ENCODE peak calls at places on chromosomes 7 and 10, in four cellular contexts. One of them, this sample, is unnamed.

GRCh38 chr10:51425431-51425830 is 274.0 kb downstream of the CSTF2T start:
- DNase-seq in body of pancreas: no peak
- DNase-seq in H9: no peak
- DNase-seq in sigmoid colon: no peak
- DNase-seq in this sample: no peak

GRCh38 chr7:96989859-96990317 is 15.5 kb upstream of the DLX6 start:
- DNase-seq in H9: no peak
- DNase-seq in body of pancreas: no peak
- DNase-seq in sigmoid colon: no peak
- DNase-seq in this sample: no peak

GRCh38 chr10:80509403-80510161 is 28.1 kb upstream of the SH2D4B start:
- DNase-seq in sigmoid colon: peak
- DNase-seq in H9: no peak
- DNase-seq in body of pancreas: no peak
- DNase-seq in this sample: no peak

GRCh38 chr10:44647877-44648542 is 263.1 kb upstream of the CXCL12 start:
- DNase-seq in H9: no peak
- DNase-seq in body of pancreas: peak
- DNase-seq in sigmoid colon: no peak
- DNase-seq in this sample: no peak

GRCh38 chr10:32988604-32989003 is 30.6 kb upstream of the ITGB1 start:
- DNase-seq in sigmoid colon: no peak
- DNase-seq in H9: no peak
- DNase-seq in body of pancreas: no peak
- DNase-seq in this sample: no peak

GRCh38 chr10:73956476-73957338 is 41.2 kb upstream of the VCL start:
- DNase-seq in H9: no peak
- DNase-seq in sigmoid colon: no peak
- DNase-seq in body of pancreas: no peak
- DNase-seq in this sample: peak

GRCh38 chr10:34802692-34803091 is 12.4 kb downstream of the PARD3 start:
- DNase-seq in sigmoid colon: no peak
- DNase-seq in body of pancreas: no peak
- DNase-seq in H9: no peak
- DNase-seq in this sample: no peak

GRCh38 chr7:90067171-90067570 is 87.1 kb upstream of the STEAP1 start:
- DNase-seq in H9: no peak
- DNase-seq in body of pancreas: no peak
- DNase-seq in sigmoid colon: no peak
- DNase-seq in this sample: no peak

GRCh38 chr7:34281260-34281659 is 375.9 kb downstream of the BMPER start:
- DNase-seq in body of pancreas: no peak
- DNase-seq in sigmoid colon: no peak
- DNase-seq in H9: no peak
- DNase-seq in this sample: no peak

GRCh38 chr7:8724080-8724718 is 290.8 kb downstream of the NXPH1 start:
- DNase-seq in sigmoid colon: no peak
- DNase-seq in H9: peak
- DNase-seq in body of pancreas: peak
- DNase-seq in this sample: no peak

GRCh38 chr10:111277685-111278084 is 200.9 kb downstream of the ADRA2A start:
- DNase-seq in body of pancreas: no peak
- DNase-seq in H9: no peak
- DNase-seq in sigmoid colon: no peak
- DNase-seq in this sample: no peak

GRCh38 chr7:148858489-148858888 is 25.6 kb downstream of the EZH2 start:
- DNase-seq in H9: no peak
- DNase-seq in sigmoid colon: no peak
- DNase-seq in body of pancreas: no peak
- DNase-seq in this sample: no peak

GRCh38 chr10:48455392-48456151 is 149.1 kb downstream of the MAPK8 start:
- DNase-seq in sigmoid colon: peak
- DNase-seq in body of pancreas: no peak
- DNase-seq in H9: peak
- DNase-seq in this sample: peak

GRCh38 chr10:117341061-117341460 is 34.2 kb downstream of the PDZD8 start:
- DNase-seq in sigmoid colon: no peak
- DNase-seq in H9: no peak
- DNase-seq in body of pancreas: no peak
- DNase-seq in this sample: no peak

GRCh38 chr10:72088879-72089585 is 681 bp upstream of the SPOCK2 start:
- DNase-seq in sigmoid colon: no peak
- DNase-seq in H9: peak
- DNase-seq in body of pancreas: no peak
- DNase-seq in this sample: no peak

GRCh38 chr10:105269011-105269410 is 627.9 kb downstream of the SORCS3 start:
- DNase-seq in H9: no peak
- DNase-seq in sigmoid colon: no peak
- DNase-seq in body of pancreas: no peak
- DNase-seq in this sample: no peak

GRCh38 chr7:45155357-45155900 is 2.2 kb upstream of the RAMP3 start:
- DNase-seq in body of pancreas: no peak
- DNase-seq in sigmoid colon: peak
- DNase-seq in H9: no peak
- DNase-seq in this sample: no peak

GRCh38 chr7:46080595-46081159 is 159.6 kb upstream of the IGFBP3 start:
- DNase-seq in sigmoid colon: no peak
- DNase-seq in body of pancreas: no peak
- DNase-seq in H9: no peak
- DNase-seq in this sample: no peak

GRCh38 chr10:47245731-47246350 is 54.2 kb upstream of the GDF10 start:
- DNase-seq in H9: peak
- DNase-seq in sigmoid colon: peak
- DNase-seq in body of pancreas: no peak
- DNase-seq in this sample: no peak

GRCh38 chr7:103425177-103425576 is 20.8 kb downstream of the SLC26A5 start:
- DNase-seq in H9: no peak
- DNase-seq in sigmoid colon: no peak
- DNase-seq in body of pancreas: no peak
- DNase-seq in this sample: no peak

GRCh38 chr10:131847241-131847783 is 53.5 kb upstream of the PPP2R2D start:
- DNase-seq in H9: peak
- DNase-seq in body of pancreas: no peak
- DNase-seq in sigmoid colon: no peak
- DNase-seq in this sample: no peak

GRCh38 chr7:107712906-107713305 is 31.0 kb upstream of the CBLL1 start:
- DNase-seq in H9: no peak
- DNase-seq in sigmoid colon: no peak
- DNase-seq in body of pancreas: no peak
- DNase-seq in this sample: no peak

GRCh38 chr10:20962165-20962564 is 65.1 kb upstream of the NEBL start:
- DNase-seq in body of pancreas: no peak
- DNase-seq in H9: no peak
- DNase-seq in sigmoid colon: no peak
- DNase-seq in this sample: no peak

GRCh38 chr10:110600487-110601101 is 33.1 kb downstream of the SMC3 start:
- DNase-seq in body of pancreas: peak
- DNase-seq in sigmoid colon: no peak
- DNase-seq in H9: peak
- DNase-seq in this sample: no peak

GRCh38 chr7:41189866-41190265 is 513.0 kb downstream of the INHBA start:
- DNase-seq in body of pancreas: no peak
- DNase-seq in sigmoid colon: no peak
- DNase-seq in H9: no peak
- DNase-seq in this sample: no peak

GRCh38 chr10:44393834-44394547 is 9.1 kb upstream of the CXCL12 start:
- DNase-seq in sigmoid colon: no peak
- DNase-seq in body of pancreas: no peak
- DNase-seq in H9: no peak
- DNase-seq in this sample: no peak

GRCh38 chr7:138449580-138449979 is 10.5 kb upstream of the TRIM24 start:
- DNase-seq in sigmoid colon: no peak
- DNase-seq in body of pancreas: no peak
- DNase-seq in H9: peak
- DNase-seq in this sample: no peak

GRCh38 chr10:96833220-96834001 is 1.3 kb downstream of the LCOR start:
- DNase-seq in sigmoid colon: peak
- DNase-seq in body of pancreas: peak
- DNase-seq in H9: peak
- DNase-seq in this sample: peak

GRCh38 chr7:3974329-3974728 is 673.3 kb downstream of the SDK1 start:
- DNase-seq in body of pancreas: no peak
- DNase-seq in H9: no peak
- DNase-seq in sigmoid colon: no peak
- DNase-seq in this sample: no peak

GRCh38 chr7:66529889-66530615 is 98.6 kb upstream of the KCTD7 start:
- DNase-seq in body of pancreas: no peak
- DNase-seq in sigmoid colon: no peak
- DNase-seq in H9: no peak
- DNase-seq in this sample: no peak

DNA sequence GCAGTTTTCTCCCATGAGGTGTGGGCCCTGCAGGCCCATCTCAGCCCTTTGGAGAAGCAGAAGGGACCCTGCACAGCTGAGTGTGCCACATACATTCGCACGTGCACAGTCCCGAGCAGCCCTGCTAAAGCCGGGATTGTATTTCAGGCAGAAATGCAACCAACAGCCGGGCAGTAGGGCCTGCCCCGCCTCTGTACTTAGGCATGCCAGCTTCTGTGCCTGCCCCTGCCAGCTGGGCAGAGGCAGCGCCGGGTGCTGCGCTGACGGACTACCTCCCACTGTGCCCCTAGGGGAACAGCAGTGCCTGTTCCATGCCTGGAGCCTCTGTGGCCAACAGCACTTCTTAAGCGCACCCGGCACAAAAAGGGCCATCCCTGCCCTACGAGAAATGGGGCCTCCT is 170.3 kb downstream of the NEURL1 start:
- DNase-seq in body of pancreas: peak
- DNase-seq in H9: no peak
- DNase-seq in sigmoid colon: peak
- DNase-seq in this sample: no peak
- TF ChIP-seq CTCF in body of pancreas: no peak
- TF ChIP-seq CTCF in H9: no peak
- TF ChIP-seq CTCF in sigmoid colon: no peak
- TF ChIP-seq CTCF in this sample: no peak

GRCh38 chr7:99531354-99531765 is 20.6 kb downstream of the FAM200A start:
- DNase-seq in H9: no peak
- DNase-seq in sigmoid colon: no peak
- DNase-seq in body of pancreas: no peak
- DNase-seq in this sample: no peak

GRCh38 chr7:99521399-99521798 is 16.9 kb downstream of the ZKSCAN5 start:
- DNase-seq in body of pancreas: no peak
- DNase-seq in H9: no peak
- DNase-seq in sigmoid colon: no peak
- DNase-seq in this sample: no peak

DNA sequence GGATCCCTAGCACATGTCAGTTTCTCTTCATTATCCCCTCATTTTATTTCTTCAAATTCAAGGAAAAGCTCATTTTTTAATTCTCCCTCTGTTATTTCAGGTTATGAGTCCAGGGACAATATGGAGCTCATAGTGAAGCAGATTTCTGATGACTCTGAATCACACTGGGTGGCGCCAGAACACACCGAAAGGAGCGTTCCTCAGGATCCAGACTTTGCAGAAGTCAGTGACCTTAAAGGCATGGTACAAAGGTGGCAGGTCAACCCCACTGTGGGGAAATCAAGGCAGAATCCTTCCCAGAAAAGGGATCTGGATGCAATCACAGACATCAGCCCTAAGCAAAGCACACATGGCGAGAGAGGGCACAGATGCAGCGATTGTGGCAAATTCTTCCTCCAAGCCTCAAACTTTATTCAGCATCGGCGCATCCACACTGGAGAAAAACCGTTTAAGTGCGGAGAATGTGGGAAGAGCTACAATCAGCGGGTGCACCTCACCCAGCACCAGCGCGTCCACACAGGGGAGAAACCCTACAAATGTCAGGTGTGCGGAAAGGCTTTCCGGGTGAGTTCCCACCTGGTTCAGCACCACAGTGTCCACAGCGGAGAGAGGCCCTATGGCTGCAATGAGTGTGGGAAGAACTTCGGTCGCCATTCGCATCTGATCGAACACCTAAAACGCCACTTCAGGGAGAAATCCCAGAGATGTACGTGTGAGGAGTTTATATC is 21.4 kb downstream of the ZKSCAN5 start:
- DNase-seq in H9: no peak
- DNase-seq in body of pancreas: no peak
- DNase-seq in sigmoid colon: no peak
- DNase-seq in this sample: no peak
- TF ChIP-seq CTCF in H9: peak
- TF ChIP-seq CTCF in body of pancreas: no peak
- TF ChIP-seq CTCF in sigmoid colon: no peak
- TF ChIP-seq CTCF in this sample: no peak

GRCh38 chr10:14050598-14050997 is 280.1 kb downstream of the FRMD4A start:
- DNase-seq in sigmoid colon: no peak
- DNase-seq in H9: no peak
- DNase-seq in body of pancreas: no peak
- DNase-seq in this sample: no peak
- TF ChIP-seq CTCF in sigmoid colon: no peak
- TF ChIP-seq CTCF in H9: no peak
- TF ChIP-seq CTCF in body of pancreas: no peak
- TF ChIP-seq CTCF in this sample: no peak

DNA sequence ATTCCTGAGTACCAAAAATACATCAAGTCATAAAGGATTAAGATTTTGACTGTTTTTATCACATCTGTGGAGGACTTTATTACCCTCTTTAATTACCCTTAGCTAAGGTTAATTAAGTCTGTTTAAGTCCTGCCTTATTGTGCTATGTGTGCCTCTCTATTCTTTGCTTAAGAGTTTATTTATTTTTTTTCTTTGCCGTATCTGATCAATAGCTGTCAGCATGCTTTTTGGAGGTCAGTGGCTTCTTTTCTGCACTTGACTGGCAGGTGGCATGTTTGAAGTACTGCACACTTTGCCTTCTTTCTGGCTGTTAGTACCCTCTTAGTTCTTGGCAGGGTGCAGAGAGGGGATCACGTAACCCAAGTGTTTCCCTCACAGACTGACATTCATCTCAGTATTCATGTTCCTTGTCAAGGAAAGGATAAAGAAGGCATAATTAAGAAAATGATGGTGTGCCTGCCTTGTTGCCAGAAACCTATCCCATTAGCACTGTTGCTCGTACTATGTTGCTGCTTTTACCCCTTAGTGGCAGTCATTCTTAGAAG is 225.8 kb downstream of the EXOC4 start:
- DNase-seq in body of pancreas: no peak
- DNase-seq in sigmoid colon: no peak
- DNase-seq in H9: no peak
- DNase-seq in this sample: no peak
- TF ChIP-seq CTCF in body of pancreas: no peak
- TF ChIP-seq CTCF in sigmoid colon: no peak
- TF ChIP-seq CTCF in H9: no peak
- TF ChIP-seq CTCF in this sample: no peak

This sample was measured in natural killer cell.